ENCODE peak calls at places on chromosome 4, in six cellular contexts. One of them, this sample, is unnamed.

GRCh38 chr4:122783301-122784215 is 43.1 kb upstream of the FGF2 start:
- DNase-seq in MCF 10A: peak
- DNase-seq in nephron progenitor cell: peak
- DNase-seq in colonic mucosa: no peak
- DNase-seq in left lung: peak
- DNase-seq in BJ: peak
- DNase-seq in this sample: no peak

GRCh38 chr4:93319011-93319410 is 509.5 kb upstream of the ATOH1 start:
- DNase-seq in left lung: no peak
- DNase-seq in BJ: no peak
- DNase-seq in colonic mucosa: no peak
- DNase-seq in nephron progenitor cell: no peak
- DNase-seq in MCF 10A: no peak
- DNase-seq in this sample: no peak

GRCh38 chr4:16226816-16227461 is 668 bp upstream of the TAPT1 start:
- DNase-seq in nephron progenitor cell: peak
- DNase-seq in BJ: no peak
- DNase-seq in MCF 10A: peak
- DNase-seq in colonic mucosa: peak
- DNase-seq in left lung: peak
- DNase-seq in this sample: peak

GRCh38 chr4:28082686-28083390 is 1222.2 kb downstream of the STIM2 start:
- DNase-seq in nephron progenitor cell: no peak
- DNase-seq in BJ: no peak
- DNase-seq in MCF 10A: no peak
- DNase-seq in left lung: no peak
- DNase-seq in colonic mucosa: no peak
- DNase-seq in this sample: no peak

GRCh38 chr4:4477796-4478195 is 64.1 kb downstream of the STX18 start:
- DNase-seq in nephron progenitor cell: no peak
- DNase-seq in colonic mucosa: no peak
- DNase-seq in BJ: no peak
- DNase-seq in left lung: no peak
- DNase-seq in MCF 10A: no peak
- DNase-seq in this sample: no peak

GRCh38 chr4:113534698-113535097 is 226.8 kb downstream of the CAMK2D start:
- DNase-seq in nephron progenitor cell: no peak
- DNase-seq in left lung: no peak
- DNase-seq in BJ: no peak
- DNase-seq in colonic mucosa: no peak
- DNase-seq in MCF 10A: no peak
- DNase-seq in this sample: no peak

GRCh38 chr4:2469192-2469984 is 482 bp downstream of the RNF4 start:
- DNase-seq in BJ: no peak
- DNase-seq in left lung: peak
- DNase-seq in colonic mucosa: peak
- DNase-seq in nephron progenitor cell: peak
- DNase-seq in MCF 10A: peak
- DNase-seq in this sample: no peak

GRCh38 chr4:2689825-2690700 is 66.1 kb downstream of the TNIP2 start:
- DNase-seq in BJ: no peak
- DNase-seq in nephron progenitor cell: no peak
- DNase-seq in colonic mucosa: no peak
- DNase-seq in MCF 10A: no peak
- DNase-seq in left lung: no peak
- DNase-seq in this sample: no peak

GRCh38 chr4:186910385-186910784 is 186.7 kb upstream of the FAT1 start:
- DNase-seq in nephron progenitor cell: no peak
- DNase-seq in MCF 10A: peak
- DNase-seq in left lung: no peak
- DNase-seq in BJ: no peak
- DNase-seq in colonic mucosa: no peak
- DNase-seq in this sample: no peak

GRCh38 chr4:13837228-13837627 is 209.7 kb upstream of the BOD1L1 start:
- DNase-seq in BJ: no peak
- DNase-seq in colonic mucosa: no peak
- DNase-seq in left lung: no peak
- DNase-seq in nephron progenitor cell: no peak
- DNase-seq in MCF 10A: no peak
- DNase-seq in this sample: no peak
- TF ChIP-seq CTCF in BJ: no peak
- TF ChIP-seq CTCF in colonic mucosa: no peak
- TF ChIP-seq CTCF in left lung: no peak
- TF ChIP-seq CTCF in nephron progenitor cell: no peak
- TF ChIP-seq CTCF in MCF 10A: no peak
- TF ChIP-seq CTCF in this sample: no peak

DNA sequence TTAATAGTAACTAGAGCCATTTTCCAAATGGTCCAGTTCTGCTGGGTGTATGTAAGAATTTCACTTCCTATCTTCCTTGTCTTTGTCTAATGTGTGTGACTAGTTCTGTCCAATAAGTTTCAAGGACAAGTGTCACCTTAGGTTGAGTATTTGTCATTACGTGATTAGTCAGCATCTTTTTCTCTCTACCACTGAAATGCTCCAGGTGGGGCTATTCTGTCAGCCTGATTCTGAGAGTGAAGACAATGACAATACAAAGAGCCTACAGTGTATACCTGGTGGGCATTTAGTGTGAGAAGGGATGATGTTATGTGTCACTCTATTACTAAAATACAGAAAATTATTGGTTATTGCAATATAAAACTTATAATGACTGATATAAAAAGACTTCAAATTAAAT is 876.3 kb downstream of the C4orf33 start:
- DNase-seq in colonic mucosa: no peak
- DNase-seq in MCF 10A: peak
- DNase-seq in BJ: no peak
- DNase-seq in nephron progenitor cell: no peak
- DNase-seq in left lung: no peak
- DNase-seq in this sample: no peak
- TF ChIP-seq CTCF in colonic mucosa: no peak
- TF ChIP-seq CTCF in MCF 10A: no peak
- TF ChIP-seq CTCF in BJ: no peak
- TF ChIP-seq CTCF in nephron progenitor cell: no peak
- TF ChIP-seq CTCF in left lung: no peak
- TF ChIP-seq CTCF in this sample: no peak

DNA sequence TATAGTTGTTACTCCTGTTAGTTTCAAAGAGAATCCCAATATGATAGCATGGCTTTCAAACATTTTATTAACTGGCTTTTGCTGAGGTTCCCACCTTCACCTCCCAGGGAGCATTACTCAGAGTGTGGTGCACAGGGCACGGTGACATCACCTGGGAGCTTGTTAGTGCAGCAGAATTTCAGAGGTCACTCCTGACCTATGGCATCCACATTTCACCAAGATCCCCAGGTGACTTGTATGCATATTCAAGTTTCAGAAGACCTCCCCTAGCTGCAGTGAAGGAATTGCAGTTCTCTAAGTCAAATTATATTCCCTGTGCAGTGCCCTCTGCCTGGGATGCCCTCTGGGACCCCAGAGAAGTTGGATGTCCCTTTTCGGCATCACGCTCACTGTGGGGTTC is 29.7 kb upstream of the LNX1 start:
- DNase-seq in MCF 10A: no peak
- DNase-seq in colonic mucosa: no peak
- DNase-seq in BJ: no peak
- DNase-seq in left lung: no peak
- DNase-seq in nephron progenitor cell: no peak
- DNase-seq in this sample: no peak
- TF ChIP-seq CTCF in MCF 10A: no peak
- TF ChIP-seq CTCF in colonic mucosa: no peak
- TF ChIP-seq CTCF in BJ: no peak
- TF ChIP-seq CTCF in left lung: no peak
- TF ChIP-seq CTCF in nephron progenitor cell: no peak
- TF ChIP-seq CTCF in this sample: no peak

DNA sequence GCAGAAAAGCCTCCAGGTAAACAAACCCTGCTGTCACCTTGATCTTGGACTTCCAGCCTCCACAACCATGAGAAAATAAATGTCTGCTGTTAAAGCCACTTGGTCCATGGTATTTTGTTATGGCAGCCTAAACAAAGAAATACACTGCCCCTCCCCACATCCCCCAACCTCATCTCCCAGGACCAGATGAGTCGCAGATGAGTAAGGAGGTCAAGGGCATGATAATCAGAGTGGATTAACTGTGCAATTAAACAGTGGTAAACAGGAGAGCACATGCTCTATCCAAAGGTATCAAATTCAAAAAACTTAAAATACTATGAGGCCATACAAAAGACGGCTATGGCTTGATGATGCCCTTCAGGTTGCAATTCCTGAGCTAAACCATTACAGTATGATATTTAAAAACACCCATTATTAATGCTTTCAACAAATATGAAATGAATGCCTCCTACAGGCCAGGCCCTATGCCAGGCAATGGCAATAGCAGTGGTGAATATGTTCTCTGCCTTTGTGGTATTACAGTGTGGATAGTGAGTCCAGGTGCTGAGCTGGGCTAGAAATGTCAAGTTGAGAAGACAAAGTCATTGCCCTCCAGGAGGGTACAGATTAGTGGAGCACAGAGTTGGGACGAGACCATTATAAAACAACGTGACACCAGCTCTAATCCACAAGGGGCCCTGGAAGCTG is 82.1 kb downstream of the RBM47 start:
- DNase-seq in colonic mucosa: no peak
- DNase-seq in BJ: no peak
- DNase-seq in left lung: no peak
- DNase-seq in nephron progenitor cell: no peak
- DNase-seq in MCF 10A: no peak
- DNase-seq in this sample: no peak
- TF ChIP-seq CTCF in colonic mucosa: no peak
- TF ChIP-seq CTCF in BJ: no peak
- TF ChIP-seq CTCF in left lung: no peak
- TF ChIP-seq CTCF in nephron progenitor cell: no peak
- TF ChIP-seq CTCF in MCF 10A: no peak
- TF ChIP-seq CTCF in this sample: no peak